ENCODE peak calls at places on chromosomes 7 and 10, in six cellular contexts. One of them, this sample, is unnamed.

GRCh38 chr7:109094-109493 is 83.3 kb upstream of the FAM20C start:
- DNase-seq in activated T-cell treated with anti-CD3 and anti-CD28 coated beads, Interleukin-2, amount 50 U/mL, for 48 hours: no peak
- DNase-seq in Daoy: no peak
- DNase-seq in stimulated activated CD8-positive, alpha-beta memory T cell treated with anti-CD3 and anti-CD28 coated beads, Interleukin-12 subunit alpha, Interleukin-12 subunit beta, amount 100 ng/mL, for 4 hours: no peak
- DNase-seq in A673: no peak
- DNase-seq in ELR: no peak
- DNase-seq in this sample: no peak

GRCh38 chr10:53325073-53325472 is 552.5 kb upstream of the MBL2 start:
- DNase-seq in activated T-cell treated with anti-CD3 and anti-CD28 coated beads, Interleukin-2, amount 50 U/mL, for 48 hours: no peak
- DNase-seq in Daoy: no peak
- DNase-seq in stimulated activated CD8-positive, alpha-beta memory T cell treated with anti-CD3 and anti-CD28 coated beads, Interleukin-12 subunit alpha, Interleukin-12 subunit beta, amount 100 ng/mL, for 4 hours: no peak
- DNase-seq in A673: no peak
- DNase-seq in ELR: peak
- DNase-seq in this sample: no peak

GRCh38 chr10:19974138-19974537 is 157.9 kb downstream of the PLXDC2 start:
- DNase-seq in activated T-cell treated with anti-CD3 and anti-CD28 coated beads, Interleukin-2, amount 50 U/mL, for 48 hours: no peak
- DNase-seq in Daoy: no peak
- DNase-seq in stimulated activated CD8-positive, alpha-beta memory T cell treated with anti-CD3 and anti-CD28 coated beads, Interleukin-12 subunit alpha, Interleukin-12 subunit beta, amount 100 ng/mL, for 4 hours: no peak
- DNase-seq in A673: no peak
- DNase-seq in ELR: no peak
- DNase-seq in this sample: no peak

GRCh38 chr10:26269754-26270153 is 53.2 kb downstream of the GAD2 start:
- DNase-seq in activated T-cell treated with anti-CD3 and anti-CD28 coated beads, Interleukin-2, amount 50 U/mL, for 48 hours: no peak
- DNase-seq in Daoy: peak
- DNase-seq in stimulated activated CD8-positive, alpha-beta memory T cell treated with anti-CD3 and anti-CD28 coated beads, Interleukin-12 subunit alpha, Interleukin-12 subunit beta, amount 100 ng/mL, for 4 hours: no peak
- DNase-seq in A673: peak
- DNase-seq in ELR: peak
- DNase-seq in this sample: peak

GRCh38 chr10:80613466-80613865 is 75.8 kb downstream of the SH2D4B start:
- DNase-seq in activated T-cell treated with anti-CD3 and anti-CD28 coated beads, Interleukin-2, amount 50 U/mL, for 48 hours: no peak
- DNase-seq in Daoy: no peak
- DNase-seq in stimulated activated CD8-positive, alpha-beta memory T cell treated with anti-CD3 and anti-CD28 coated beads, Interleukin-12 subunit alpha, Interleukin-12 subunit beta, amount 100 ng/mL, for 4 hours: no peak
- DNase-seq in A673: no peak
- DNase-seq in ELR: no peak
- DNase-seq in this sample: no peak

GRCh38 chr10:63438506-63439498 is 27.0 kb downstream of the JMJD1C start:
- DNase-seq in activated T-cell treated with anti-CD3 and anti-CD28 coated beads, Interleukin-2, amount 50 U/mL, for 48 hours: no peak
- DNase-seq in Daoy: no peak
- DNase-seq in stimulated activated CD8-positive, alpha-beta memory T cell treated with anti-CD3 and anti-CD28 coated beads, Interleukin-12 subunit alpha, Interleukin-12 subunit beta, amount 100 ng/mL, for 4 hours: no peak
- DNase-seq in A673: no peak
- DNase-seq in ELR: no peak
- DNase-seq in this sample: no peak

GRCh38 chr10:92222603-92223275 is 68.1 kb downstream of the CPEB3 start:
- DNase-seq in activated T-cell treated with anti-CD3 and anti-CD28 coated beads, Interleukin-2, amount 50 U/mL, for 48 hours: no peak
- DNase-seq in Daoy: peak
- DNase-seq in stimulated activated CD8-positive, alpha-beta memory T cell treated with anti-CD3 and anti-CD28 coated beads, Interleukin-12 subunit alpha, Interleukin-12 subunit beta, amount 100 ng/mL, for 4 hours: no peak
- DNase-seq in A673: no peak
- DNase-seq in ELR: peak
- DNase-seq in this sample: no peak

GRCh38 chr7:129896568-129897382 is 56.0 kb downstream of the UBE2H start:
- DNase-seq in activated T-cell treated with anti-CD3 and anti-CD28 coated beads, Interleukin-2, amount 50 U/mL, for 48 hours: no peak
- DNase-seq in Daoy: peak
- DNase-seq in stimulated activated CD8-positive, alpha-beta memory T cell treated with anti-CD3 and anti-CD28 coated beads, Interleukin-12 subunit alpha, Interleukin-12 subunit beta, amount 100 ng/mL, for 4 hours: no peak
- DNase-seq in A673: no peak
- DNase-seq in ELR: peak
- DNase-seq in this sample: no peak

GRCh38 chr10:100791254-100792058 is 46.1 kb downstream of the PAX2 start:
- DNase-seq in activated T-cell treated with anti-CD3 and anti-CD28 coated beads, Interleukin-2, amount 50 U/mL, for 48 hours: no peak
- DNase-seq in Daoy: no peak
- DNase-seq in stimulated activated CD8-positive, alpha-beta memory T cell treated with anti-CD3 and anti-CD28 coated beads, Interleukin-12 subunit alpha, Interleukin-12 subunit beta, amount 100 ng/mL, for 4 hours: no peak
- DNase-seq in A673: no peak
- DNase-seq in ELR: no peak
- DNase-seq in this sample: no peak

GRCh38 chr10:126781817-126782216 is 111.3 kb upstream of the C10orf90 start:
- DNase-seq in activated T-cell treated with anti-CD3 and anti-CD28 coated beads, Interleukin-2, amount 50 U/mL, for 48 hours: no peak
- DNase-seq in Daoy: no peak
- DNase-seq in stimulated activated CD8-positive, alpha-beta memory T cell treated with anti-CD3 and anti-CD28 coated beads, Interleukin-12 subunit alpha, Interleukin-12 subunit beta, amount 100 ng/mL, for 4 hours: no peak
- DNase-seq in A673: no peak
- DNase-seq in ELR: no peak
- DNase-seq in this sample: no peak

GRCh38 chr7:55174456-55174855 is 155.6 kb downstream of the EGFR start:
- DNase-seq in activated T-cell treated with anti-CD3 and anti-CD28 coated beads, Interleukin-2, amount 50 U/mL, for 48 hours: no peak
- DNase-seq in Daoy: no peak
- DNase-seq in stimulated activated CD8-positive, alpha-beta memory T cell treated with anti-CD3 and anti-CD28 coated beads, Interleukin-12 subunit alpha, Interleukin-12 subunit beta, amount 100 ng/mL, for 4 hours: no peak
- DNase-seq in A673: no peak
- DNase-seq in ELR: no peak
- DNase-seq in this sample: no peak

GRCh38 chr10:77628906-77629730 is 8.5 kb downstream of the KCNMA1 start:
- DNase-seq in activated T-cell treated with anti-CD3 and anti-CD28 coated beads, Interleukin-2, amount 50 U/mL, for 48 hours: no peak
- DNase-seq in Daoy: peak
- DNase-seq in stimulated activated CD8-positive, alpha-beta memory T cell treated with anti-CD3 and anti-CD28 coated beads, Interleukin-12 subunit alpha, Interleukin-12 subunit beta, amount 100 ng/mL, for 4 hours: no peak
- DNase-seq in A673: no peak
- DNase-seq in ELR: peak
- DNase-seq in this sample: no peak

GRCh38 chr10:88108115-88108610 is 244.7 kb downstream of the PTEN start:
- DNase-seq in activated T-cell treated with anti-CD3 and anti-CD28 coated beads, Interleukin-2, amount 50 U/mL, for 48 hours: no peak
- DNase-seq in Daoy: no peak
- DNase-seq in stimulated activated CD8-positive, alpha-beta memory T cell treated with anti-CD3 and anti-CD28 coated beads, Interleukin-12 subunit alpha, Interleukin-12 subunit beta, amount 100 ng/mL, for 4 hours: no peak
- DNase-seq in A673: no peak
- DNase-seq in ELR: peak
- DNase-seq in this sample: no peak

GRCh38 chr10:21517134-21517982 is 8.1 kb downstream of the SKIDA1 start:
- DNase-seq in activated T-cell treated with anti-CD3 and anti-CD28 coated beads, Interleukin-2, amount 50 U/mL, for 48 hours: peak
- DNase-seq in Daoy: peak
- DNase-seq in stimulated activated CD8-positive, alpha-beta memory T cell treated with anti-CD3 and anti-CD28 coated beads, Interleukin-12 subunit alpha, Interleukin-12 subunit beta, amount 100 ng/mL, for 4 hours: no peak
- DNase-seq in A673: peak
- DNase-seq in ELR: peak
- DNase-seq in this sample: no peak

GRCh38 chr7:6652446-6653011 is 15.4 kb downstream of the ZNF316 start:
- DNase-seq in activated T-cell treated with anti-CD3 and anti-CD28 coated beads, Interleukin-2, amount 50 U/mL, for 48 hours: no peak
- DNase-seq in Daoy: no peak
- DNase-seq in stimulated activated CD8-positive, alpha-beta memory T cell treated with anti-CD3 and anti-CD28 coated beads, Interleukin-12 subunit alpha, Interleukin-12 subunit beta, amount 100 ng/mL, for 4 hours: no peak
- DNase-seq in A673: no peak
- DNase-seq in ELR: no peak
- DNase-seq in this sample: no peak

GRCh38 chr10:127243490-127244272 is 47.3 kb upstream of the INSYN2A start:
- DNase-seq in activated T-cell treated with anti-CD3 and anti-CD28 coated beads, Interleukin-2, amount 50 U/mL, for 48 hours: peak
- DNase-seq in Daoy: peak
- DNase-seq in stimulated activated CD8-positive, alpha-beta memory T cell treated with anti-CD3 and anti-CD28 coated beads, Interleukin-12 subunit alpha, Interleukin-12 subunit beta, amount 100 ng/mL, for 4 hours: no peak
- DNase-seq in A673: peak
- DNase-seq in ELR: peak
- DNase-seq in this sample: no peak

GRCh38 chr7:2834748-2835441 is 9.2 kb downstream of the GNA12 start:
- DNase-seq in activated T-cell treated with anti-CD3 and anti-CD28 coated beads, Interleukin-2, amount 50 U/mL, for 48 hours: no peak
- DNase-seq in Daoy: no peak
- DNase-seq in stimulated activated CD8-positive, alpha-beta memory T cell treated with anti-CD3 and anti-CD28 coated beads, Interleukin-12 subunit alpha, Interleukin-12 subunit beta, amount 100 ng/mL, for 4 hours: no peak
- DNase-seq in A673: no peak
- DNase-seq in ELR: no peak
- DNase-seq in this sample: no peak